ENCODE peak calls at places on chromosomes 6 and 20, in seven cellular contexts. One of them, this sample, is unnamed.

GRCh38 chr6:53011993-53012392 is 16.9 kb upstream of the GSTA4 start:
- DNase-seq in MV-4-11: no peak
- DNase-seq in HTR-8/SVneo: no peak
- DNase-seq in upper lobe of right lung: no peak
- DNase-seq in NCI-H460: no peak
- DNase-seq in brain microvascular endothelial cell: no peak
- DNase-seq in iris pigment epithelial cell: peak; percentile 59
- DNase-seq in this sample: no peak

GRCh38 chr6:16127471-16127870 is 1.4 kb upstream of the MYLIP start:
- DNase-seq in MV-4-11: no peak
- DNase-seq in HTR-8/SVneo: no peak
- DNase-seq in upper lobe of right lung: no peak
- DNase-seq in NCI-H460: no peak
- DNase-seq in brain microvascular endothelial cell: no peak
- DNase-seq in iris pigment epithelial cell: no peak
- DNase-seq in this sample: no peak

GRCh38 chr6:135970750-135971149 is 119.2 kb downstream of the PDE7B start:
- DNase-seq in MV-4-11: no peak
- DNase-seq in HTR-8/SVneo: no peak
- DNase-seq in upper lobe of right lung: no peak
- DNase-seq in NCI-H460: no peak
- DNase-seq in brain microvascular endothelial cell: no peak
- DNase-seq in iris pigment epithelial cell: no peak
- DNase-seq in this sample: no peak

GRCh38 chr20:31670371-31671228 is 32.9 kb downstream of the COX4I2 start:
- DNase-seq in MV-4-11: no peak
- DNase-seq in HTR-8/SVneo: no peak
- DNase-seq in upper lobe of right lung: peak; percentile 72
- DNase-seq in NCI-H460: no peak
- DNase-seq in brain microvascular endothelial cell: peak; percentile 19
- DNase-seq in iris pigment epithelial cell: no peak
- DNase-seq in this sample: no peak

GRCh38 chr6:36374194-36374593 is 13.3 kb downstream of the ETV7 start:
- DNase-seq in MV-4-11: no peak
- DNase-seq in HTR-8/SVneo: no peak
- DNase-seq in upper lobe of right lung: no peak
- DNase-seq in NCI-H460: no peak
- DNase-seq in brain microvascular endothelial cell: no peak
- DNase-seq in iris pigment epithelial cell: no peak
- DNase-seq in this sample: no peak

GRCh38 chr20:6075428-6076219 is 21.8 kb upstream of the LRRN4 start:
- DNase-seq in MV-4-11: no peak
- DNase-seq in HTR-8/SVneo: no peak
- DNase-seq in upper lobe of right lung: no peak
- DNase-seq in NCI-H460: no peak
- DNase-seq in brain microvascular endothelial cell: no peak
- DNase-seq in iris pigment epithelial cell: no peak
- DNase-seq in this sample: no peak

GRCh38 chr20:56653221-56653620 is 24.1 kb downstream of the TFAP2C start:
- DNase-seq in MV-4-11: no peak
- DNase-seq in HTR-8/SVneo: no peak
- DNase-seq in upper lobe of right lung: no peak
- DNase-seq in NCI-H460: no peak
- DNase-seq in brain microvascular endothelial cell: no peak
- DNase-seq in iris pigment epithelial cell: no peak
- DNase-seq in this sample: peak; percentile 38

GRCh38 chr6:20251525-20251924 is 39.3 kb upstream of the MBOAT1 start:
- DNase-seq in MV-4-11: no peak
- DNase-seq in HTR-8/SVneo: no peak
- DNase-seq in upper lobe of right lung: no peak
- DNase-seq in NCI-H460: no peak
- DNase-seq in brain microvascular endothelial cell: no peak
- DNase-seq in iris pigment epithelial cell: no peak
- DNase-seq in this sample: no peak

GRCh38 chr6:87730310-87730709 is 28.3 kb upstream of the AKIRIN2 start:
- DNase-seq in MV-4-11: peak; percentile 49
- DNase-seq in HTR-8/SVneo: no peak
- DNase-seq in upper lobe of right lung: no peak
- DNase-seq in NCI-H460: no peak
- DNase-seq in brain microvascular endothelial cell: no peak
- DNase-seq in iris pigment epithelial cell: peak; percentile 63
- DNase-seq in this sample: no peak

GRCh38 chr6:98352348-98352747 is 482.0 kb upstream of the POU3F2 start:
- DNase-seq in MV-4-11: no peak
- DNase-seq in HTR-8/SVneo: no peak
- DNase-seq in upper lobe of right lung: no peak
- DNase-seq in NCI-H460: no peak
- DNase-seq in brain microvascular endothelial cell: no peak
- DNase-seq in iris pigment epithelial cell: no peak
- DNase-seq in this sample: no peak

GRCh38 chr6:156832166-156832743 is 55.1 kb downstream of the ARID1B start:
- DNase-seq in MV-4-11: no peak
- DNase-seq in HTR-8/SVneo: peak; percentile 25
- DNase-seq in upper lobe of right lung: no peak
- DNase-seq in NCI-H460: no peak
- DNase-seq in brain microvascular endothelial cell: peak; percentile 64
- DNase-seq in iris pigment epithelial cell: peak; percentile 65
- DNase-seq in this sample: no peak

GRCh38 chr20:41370176-41370575 is 3.6 kb upstream of the EMILIN3 start:
- DNase-seq in MV-4-11: no peak
- DNase-seq in HTR-8/SVneo: no peak
- DNase-seq in upper lobe of right lung: no peak
- DNase-seq in NCI-H460: no peak
- DNase-seq in brain microvascular endothelial cell: no peak
- DNase-seq in iris pigment epithelial cell: no peak
- DNase-seq in this sample: no peak

GRCh38 chr6:135163440-135163738 is 17.7 kb upstream of the MYB start:
- DNase-seq in MV-4-11: no peak
- DNase-seq in HTR-8/SVneo: no peak
- DNase-seq in upper lobe of right lung: no peak
- DNase-seq in NCI-H460: no peak
- DNase-seq in brain microvascular endothelial cell: no peak
- DNase-seq in iris pigment epithelial cell: no peak
- DNase-seq in this sample: no peak

GRCh38 chr6:124961784-124962611 is at the start of gene RNF217:
- DNase-seq in MV-4-11: no peak
- DNase-seq in HTR-8/SVneo: peak; percentile 63
- DNase-seq in upper lobe of right lung: peak; percentile 88
- DNase-seq in NCI-H460: no peak
- DNase-seq in brain microvascular endothelial cell: peak; percentile 52
- DNase-seq in iris pigment epithelial cell: peak; percentile 73
- DNase-seq in this sample: peak; percentile 64

GRCh38 chr6:118100763-118101162 is 193.7 kb downstream of the SLC35F1 start:
- DNase-seq in MV-4-11: no peak
- DNase-seq in HTR-8/SVneo: no peak
- DNase-seq in upper lobe of right lung: no peak
- DNase-seq in NCI-H460: no peak
- DNase-seq in brain microvascular endothelial cell: peak; percentile 9
- DNase-seq in iris pigment epithelial cell: no peak
- DNase-seq in this sample: no peak

GRCh38 chr6:149443411-149444181 is 41.2 kb downstream of the ZC3H12D start:
- DNase-seq in MV-4-11: no peak
- DNase-seq in HTR-8/SVneo: no peak
- DNase-seq in upper lobe of right lung: no peak
- DNase-seq in NCI-H460: no peak
- DNase-seq in brain microvascular endothelial cell: peak; percentile 43
- DNase-seq in iris pigment epithelial cell: peak; percentile 69
- DNase-seq in this sample: no peak

GRCh38 chr6:35043381-35043780 is 97.8 kb downstream of the TCP11 start:
- DNase-seq in MV-4-11: peak; percentile 52
- DNase-seq in HTR-8/SVneo: no peak
- DNase-seq in upper lobe of right lung: no peak
- DNase-seq in NCI-H460: no peak
- DNase-seq in brain microvascular endothelial cell: no peak
- DNase-seq in iris pigment epithelial cell: no peak
- DNase-seq in this sample: no peak

GRCh38 chr6:30185846-30186484 is 22.6 kb downstream of the TRIM15 start:
- DNase-seq in MV-4-11: no peak
- DNase-seq in HTR-8/SVneo: no peak
- DNase-seq in upper lobe of right lung: no peak
- DNase-seq in NCI-H460: no peak
- DNase-seq in brain microvascular endothelial cell: no peak
- DNase-seq in iris pigment epithelial cell: no peak
- DNase-seq in this sample: no peak

GRCh38 chr6:151209071-151209831 is 30.5 kb upstream of the AKAP12 start:
- DNase-seq in MV-4-11: no peak
- DNase-seq in HTR-8/SVneo: peak; percentile 39
- DNase-seq in upper lobe of right lung: no peak
- DNase-seq in NCI-H460: no peak
- DNase-seq in brain microvascular endothelial cell: peak; percentile 21
- DNase-seq in iris pigment epithelial cell: peak; percentile 31
- DNase-seq in this sample: peak; percentile 16

GRCh38 chr6:129195666-129196065 is 312.7 kb downstream of the LAMA2 start:
- DNase-seq in MV-4-11: no peak
- DNase-seq in HTR-8/SVneo: no peak
- DNase-seq in upper lobe of right lung: no peak
- DNase-seq in NCI-H460: no peak
- DNase-seq in brain microvascular endothelial cell: no peak
- DNase-seq in iris pigment epithelial cell: no peak
- DNase-seq in this sample: no peak

GRCh38 chr6:121607716-121608115 is 172.3 kb downstream of the GJA1 start:
- DNase-seq in MV-4-11: no peak
- DNase-seq in HTR-8/SVneo: no peak
- DNase-seq in upper lobe of right lung: no peak
- DNase-seq in NCI-H460: no peak
- DNase-seq in brain microvascular endothelial cell: no peak
- DNase-seq in iris pigment epithelial cell: peak; percentile 49
- DNase-seq in this sample: no peak

GRCh38 chr6:19380287-19380686 is 456.9 kb upstream of the ID4 start:
- DNase-seq in MV-4-11: no peak
- DNase-seq in HTR-8/SVneo: peak; percentile 23
- DNase-seq in upper lobe of right lung: no peak
- DNase-seq in NCI-H460: no peak
- DNase-seq in brain microvascular endothelial cell: peak; percentile 32
- DNase-seq in iris pigment epithelial cell: peak; percentile 58
- DNase-seq in this sample: no peak

GRCh38 chr6:1286972-1287600 is 24.8 kb upstream of the FOXQ1 start:
- DNase-seq in MV-4-11: peak; percentile 100
- DNase-seq in HTR-8/SVneo: no peak
- DNase-seq in upper lobe of right lung: peak; percentile 86
- DNase-seq in NCI-H460: peak; percentile 7
- DNase-seq in brain microvascular endothelial cell: peak; percentile 31
- DNase-seq in iris pigment epithelial cell: peak; percentile 97
- DNase-seq in this sample: no peak

GRCh38 chr20:59955131-59955796 is 3.0 kb upstream of the CDH26 start:
- DNase-seq in MV-4-11: peak; percentile 42
- DNase-seq in HTR-8/SVneo: peak; percentile 61
- DNase-seq in upper lobe of right lung: no peak
- DNase-seq in NCI-H460: peak; percentile 42
- DNase-seq in brain microvascular endothelial cell: no peak
- DNase-seq in iris pigment epithelial cell: no peak
- DNase-seq in this sample: peak; percentile 63

GRCh38 chr6:2870046-2870636 is 28.5 kb upstream of the SERPINB1 start:
- DNase-seq in MV-4-11: no peak
- DNase-seq in HTR-8/SVneo: no peak
- DNase-seq in upper lobe of right lung: no peak
- DNase-seq in NCI-H460: no peak
- DNase-seq in brain microvascular endothelial cell: no peak
- DNase-seq in iris pigment epithelial cell: no peak
- DNase-seq in this sample: no peak

GRCh38 chr20:38260378-38261053 is at the start of gene KIAA1755:
- DNase-seq in MV-4-11: no peak
- DNase-seq in HTR-8/SVneo: no peak
- DNase-seq in upper lobe of right lung: no peak
- DNase-seq in NCI-H460: no peak
- DNase-seq in brain microvascular endothelial cell: no peak
- DNase-seq in iris pigment epithelial cell: no peak
- DNase-seq in this sample: no peak

GRCh38 chr20:17641993-17642392 is 40.0 kb downstream of the RRBP1 start:
- DNase-seq in MV-4-11: no peak
- DNase-seq in HTR-8/SVneo: no peak
- DNase-seq in upper lobe of right lung: no peak
- DNase-seq in NCI-H460: no peak
- DNase-seq in brain microvascular endothelial cell: no peak
- DNase-seq in iris pigment epithelial cell: no peak
- DNase-seq in this sample: no peak

GRCh38 chr20:11451793-11452291 is 465.9 kb upstream of the BTBD3 start:
- DNase-seq in MV-4-11: no peak
- DNase-seq in HTR-8/SVneo: no peak
- DNase-seq in upper lobe of right lung: no peak
- DNase-seq in NCI-H460: no peak
- DNase-seq in brain microvascular endothelial cell: peak; percentile 27
- DNase-seq in iris pigment epithelial cell: peak; percentile 67
- DNase-seq in this sample: peak; percentile 46

GRCh38 chr6:80211295-80211694 is 104.8 kb downstream of the BCKDHB start:
- DNase-seq in MV-4-11: no peak
- DNase-seq in HTR-8/SVneo: no peak
- DNase-seq in upper lobe of right lung: no peak
- DNase-seq in NCI-H460: no peak
- DNase-seq in brain microvascular endothelial cell: peak; percentile 7
- DNase-seq in iris pigment epithelial cell: peak; percentile 30
- DNase-seq in this sample: no peak

GRCh38 chr6:4606016-4606415 is 170.2 kb upstream of the CDYL start:
- DNase-seq in MV-4-11: no peak
- DNase-seq in HTR-8/SVneo: no peak
- DNase-seq in upper lobe of right lung: no peak
- DNase-seq in NCI-H460: no peak
- DNase-seq in brain microvascular endothelial cell: no peak
- DNase-seq in iris pigment epithelial cell: no peak
- DNase-seq in this sample: no peak

GRCh38 chr6:43183441-43183840 is 1.4 kb downstream of the CUL9 start:
- DNase-seq in MV-4-11: no peak
- DNase-seq in HTR-8/SVneo: no peak
- DNase-seq in upper lobe of right lung: no peak
- DNase-seq in NCI-H460: no peak
- DNase-seq in brain microvascular endothelial cell: no peak
- DNase-seq in iris pigment epithelial cell: no peak
- DNase-seq in this sample: no peak

GRCh38 chr6:34074064-34074739 is 71.7 kb downstream of the GRM4 start:
- DNase-seq in MV-4-11: no peak
- DNase-seq in HTR-8/SVneo: no peak
- DNase-seq in upper lobe of right lung: no peak
- DNase-seq in NCI-H460: no peak
- DNase-seq in brain microvascular endothelial cell: no peak
- DNase-seq in iris pigment epithelial cell: no peak
- DNase-seq in this sample: no peak

GRCh38 chr6:33276864-33277662 is at the start of gene B3GALT4:
- DNase-seq in MV-4-11: peak; percentile 76
- DNase-seq in HTR-8/SVneo: peak; percentile 39
- DNase-seq in upper lobe of right lung: peak; percentile 90
- DNase-seq in NCI-H460: peak; percentile 66
- DNase-seq in brain microvascular endothelial cell: peak; percentile 44
- DNase-seq in iris pigment epithelial cell: peak; percentile 79
- DNase-seq in this sample: peak; percentile 79

This sample was measured in SW480.